ENCODE peak calls at places on chromosomes 5 and 9, in four cellular contexts. One of them, this sample, is unnamed.

GRCh38 chr9:124293712-124294504 is 36.2 kb downstream of the NEK6 start:
- DNase-seq in heart left ventricle: no peak
- DNase-seq in adrenal gland: no peak
- DNase-seq in mammary epithelial cell: no peak
- DNase-seq in this sample: no peak

GRCh38 chr5:112574566-112574965 is 155.5 kb upstream of the EPB41L4A start:
- DNase-seq in heart left ventricle: no peak
- DNase-seq in adrenal gland: no peak
- DNase-seq in mammary epithelial cell: no peak
- DNase-seq in this sample: no peak

GRCh38 chr5:151095341-151096000 is 14.6 kb upstream of the TNIP1 start:
- DNase-seq in heart left ventricle: peak; percentile 56
- DNase-seq in adrenal gland: peak; percentile 37
- DNase-seq in mammary epithelial cell: no peak
- DNase-seq in this sample: no peak

GRCh38 chr9:21788752-21789151 is 13.7 kb upstream of the MTAP start:
- DNase-seq in heart left ventricle: no peak
- DNase-seq in adrenal gland: no peak
- DNase-seq in mammary epithelial cell: no peak
- DNase-seq in this sample: no peak

GRCh38 chr9:134058716-134059115 is 9.1 kb downstream of the BRD3 start:
- DNase-seq in heart left ventricle: no peak
- DNase-seq in adrenal gland: peak; percentile 25
- DNase-seq in mammary epithelial cell: no peak
- DNase-seq in this sample: no peak

GRCh38 chr9:18747590-18747989 is 273.6 kb downstream of the ADAMTSL1 start:
- DNase-seq in heart left ventricle: no peak
- DNase-seq in adrenal gland: no peak
- DNase-seq in mammary epithelial cell: no peak
- DNase-seq in this sample: no peak

GRCh38 chr5:14534773-14535172 is 46.8 kb upstream of the OTULINL start:
- DNase-seq in heart left ventricle: no peak
- DNase-seq in adrenal gland: no peak
- DNase-seq in mammary epithelial cell: no peak
- DNase-seq in this sample: no peak

GRCh38 chr5:175468892-175469291 is 9.5 kb upstream of the SFXN1 start:
- DNase-seq in heart left ventricle: no peak
- DNase-seq in adrenal gland: no peak
- DNase-seq in mammary epithelial cell: no peak
- DNase-seq in this sample: no peak

GRCh38 chr5:136053336-136054121 is 24.7 kb downstream of the TGFBI start:
- DNase-seq in heart left ventricle: no peak
- DNase-seq in adrenal gland: no peak
- DNase-seq in mammary epithelial cell: peak; percentile 95
- DNase-seq in this sample: peak; percentile 92

GRCh38 chr5:149561848-149562247 is 10.6 kb upstream of the CSNK1A1 start:
- DNase-seq in heart left ventricle: no peak
- DNase-seq in adrenal gland: no peak
- DNase-seq in mammary epithelial cell: peak; percentile 92
- DNase-seq in this sample: peak; percentile 96

GRCh38 chr5:176822041-176822425 is 11.7 kb downstream of the UNC5A start:
- DNase-seq in heart left ventricle: no peak
- DNase-seq in adrenal gland: no peak
- DNase-seq in mammary epithelial cell: peak; percentile 87
- DNase-seq in this sample: no peak

GRCh38 chr9:19994296-19994695 is 205.5 kb upstream of the SLC24A2 start:
- DNase-seq in heart left ventricle: no peak
- DNase-seq in adrenal gland: no peak
- DNase-seq in mammary epithelial cell: peak; percentile 86
- DNase-seq in this sample: peak; percentile 91

GRCh38 chr5:16502866-16503265 is 37.3 kb upstream of the ZNF622 start:
- DNase-seq in heart left ventricle: no peak
- DNase-seq in adrenal gland: no peak
- DNase-seq in mammary epithelial cell: peak; percentile 33
- DNase-seq in this sample: peak; percentile 57

GRCh38 chr5:177403194-177403825 is 2.8 kb upstream of the PFN3 start:
- DNase-seq in heart left ventricle: no peak
- DNase-seq in adrenal gland: no peak
- DNase-seq in mammary epithelial cell: peak; percentile 19
- DNase-seq in this sample: no peak

GRCh38 chr5:164608507-164608906 is 1103.1 kb downstream of the MAT2B start:
- DNase-seq in heart left ventricle: no peak
- DNase-seq in adrenal gland: no peak
- DNase-seq in mammary epithelial cell: no peak
- DNase-seq in this sample: no peak

GRCh38 chr5:127089206-127089605 is 15.9 kb upstream of the C5orf63 start:
- DNase-seq in heart left ventricle: no peak
- DNase-seq in adrenal gland: no peak
- DNase-seq in mammary epithelial cell: no peak
- DNase-seq in this sample: no peak

GRCh38 chr5:56464935-56465756 is 232.0 kb upstream of the ANKRD55 start:
- DNase-seq in heart left ventricle: no peak
- DNase-seq in adrenal gland: no peak
- DNase-seq in mammary epithelial cell: no peak
- DNase-seq in this sample: no peak

GRCh38 chr9:72442212-72442607 is 77.2 kb upstream of the ZFAND5 start:
- DNase-seq in heart left ventricle: no peak
- DNase-seq in adrenal gland: no peak
- DNase-seq in mammary epithelial cell: peak; percentile 75
- DNase-seq in this sample: peak; percentile 86

GRCh38 chr9:95757026-95757425 is 118.5 kb upstream of the ERCC6L2 start:
- DNase-seq in heart left ventricle: no peak
- DNase-seq in adrenal gland: no peak
- DNase-seq in mammary epithelial cell: peak; percentile 41
- DNase-seq in this sample: no peak

GRCh38 chr5:10525124-10525495 is 38.8 kb upstream of the ANKRD33B start:
- DNase-seq in heart left ventricle: no peak
- DNase-seq in adrenal gland: no peak
- DNase-seq in mammary epithelial cell: no peak
- DNase-seq in this sample: no peak

GRCh38 chr5:10522224-10522611 is 41.7 kb upstream of the ANKRD33B start:
- DNase-seq in heart left ventricle: no peak
- DNase-seq in adrenal gland: no peak
- DNase-seq in mammary epithelial cell: no peak
- DNase-seq in this sample: no peak

GRCh38 chr5:10527281-10527950 is 36.5 kb upstream of the ANKRD33B start:
- DNase-seq in heart left ventricle: no peak
- DNase-seq in adrenal gland: no peak
- DNase-seq in mammary epithelial cell: no peak
- DNase-seq in this sample: no peak

GRCh38 chr5:10521466-10522223 is 42.2 kb upstream of the ANKRD33B start:
- DNase-seq in heart left ventricle: no peak
- DNase-seq in adrenal gland: no peak
- DNase-seq in mammary epithelial cell: no peak
- DNase-seq in this sample: no peak

GRCh38 chr5:10524376-10525123 is 39.3 kb upstream of the ANKRD33B start:
- DNase-seq in heart left ventricle: no peak
- DNase-seq in adrenal gland: no peak
- DNase-seq in mammary epithelial cell: no peak
- DNase-seq in this sample: no peak
- H3K4me3 ChIP-seq in heart left ventricle: no peak overlapping the region
- H3K4me3 ChIP-seq in adrenal gland: no peak overlapping the region
- H3K4me3 ChIP-seq in mammary epithelial cell: no peak overlapping the region
- H3K4me3 ChIP-seq in this sample: no peak overlapping the region

GRCh38 chr9:33223696-33224095 is 16.3 kb upstream of the SPINK4 start:
- DNase-seq in heart left ventricle: no peak
- DNase-seq in adrenal gland: no peak
- DNase-seq in mammary epithelial cell: no peak
- DNase-seq in this sample: no peak
- TF ChIP-seq CTCF in heart left ventricle: peak; percentile 13
- TF ChIP-seq CTCF in adrenal gland: no peak
- TF ChIP-seq CTCF in mammary epithelial cell: peak; percentile 28
- TF ChIP-seq CTCF in this sample: peak; percentile 36

DNA sequence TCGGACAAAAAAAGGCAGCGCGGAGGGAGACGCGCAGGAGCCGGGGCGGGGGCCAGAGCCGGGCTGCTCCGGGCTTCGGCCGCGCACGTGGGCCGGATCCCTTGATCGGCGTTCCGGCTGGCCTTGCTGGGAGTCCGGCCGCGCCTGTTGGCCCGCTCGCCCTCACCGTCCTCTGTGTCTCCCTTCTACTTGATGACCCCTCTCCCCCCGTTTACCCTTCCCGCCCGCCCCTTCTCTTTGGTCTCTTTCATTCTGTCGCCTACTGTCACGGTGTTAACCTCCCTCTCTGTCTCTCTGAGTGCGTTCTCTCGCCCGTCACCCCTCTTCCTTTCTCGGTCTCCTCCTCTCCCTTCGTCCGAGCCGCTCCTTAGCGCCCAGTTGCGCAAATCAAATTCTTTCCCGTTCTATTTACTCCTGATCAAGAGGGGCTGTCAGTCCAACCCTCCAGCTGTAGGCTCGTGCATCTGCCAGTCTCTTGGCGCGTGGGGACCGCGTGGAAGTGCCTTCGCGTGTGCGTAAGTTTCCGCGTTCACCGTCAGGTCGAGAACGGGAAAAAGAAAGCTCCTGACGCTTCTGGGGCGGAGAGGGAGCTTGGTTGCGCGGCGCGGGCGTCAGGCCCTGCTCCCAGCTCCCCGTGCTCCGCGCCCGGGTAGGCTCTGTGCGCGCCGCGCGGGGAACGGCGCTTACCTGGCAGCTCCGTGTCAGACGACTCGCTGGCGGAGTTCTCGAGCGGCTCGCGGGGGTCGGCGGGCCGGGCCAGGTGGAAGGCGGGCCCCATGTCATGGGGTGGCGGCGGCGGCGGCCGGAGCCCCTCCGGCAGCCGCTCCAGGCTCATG is 784 bp downstream of the PITX1 start:
- DNase-seq in heart left ventricle: no peak
- DNase-seq in adrenal gland: peak; percentile 37
- DNase-seq in mammary epithelial cell: peak; percentile 75
- DNase-seq in this sample: no peak
- H3K27me3 ChIP-seq in heart left ventricle: peaks cover 98% of the 10 kb centered on the region
- H3K27me3 ChIP-seq in adrenal gland: peaks cover 89% of the 10 kb centered on the region
- H3K27me3 ChIP-seq in mammary epithelial cell: peaks cover 19% of the 10 kb centered on the region
- H3K27me3 ChIP-seq in this sample: peaks cover 87% of the 10 kb centered on the region

GRCh38 chr5:131794596-131794995 is 2.2 kb downstream of the FNIP1 start:
- DNase-seq in heart left ventricle: no peak
- DNase-seq in adrenal gland: no peak
- DNase-seq in mammary epithelial cell: no peak
- DNase-seq in this sample: no peak
- H3K4me3 ChIP-seq in heart left ventricle: no peak overlapping the region
- H3K4me3 ChIP-seq in adrenal gland: peak overlapping the region; percentile 86
- H3K4me3 ChIP-seq in mammary epithelial cell: peak overlapping the region; percentile 97
- H3K4me3 ChIP-seq in this sample: no peak overlapping the region

GRCh38 chr9:136118367-136119258 is at the start of gene TMEM250:
- DNase-seq in heart left ventricle: peak; percentile 97
- DNase-seq in adrenal gland: peak; percentile 97
- DNase-seq in mammary epithelial cell: peak; percentile 96
- DNase-seq in this sample: peak; percentile 70
- TF ChIP-seq CTCF in heart left ventricle: no peak
- TF ChIP-seq CTCF in adrenal gland: no peak
- TF ChIP-seq CTCF in mammary epithelial cell: no peak
- TF ChIP-seq CTCF in this sample: no peak

GRCh38 chr5:180646963-180647305 is 2.5 kb downstream of the FLT4 start:
- DNase-seq in heart left ventricle: no peak
- DNase-seq in adrenal gland: no peak
- DNase-seq in mammary epithelial cell: no peak
- DNase-seq in this sample: no peak
- H3K27me3 ChIP-seq in heart left ventricle: peaks cover 41% of the 10 kb centered on the region
- H3K27me3 ChIP-seq in adrenal gland: peaks cover 16% of the 10 kb centered on the region
- H3K27me3 ChIP-seq in mammary epithelial cell: peaks cover 29% of the 10 kb centered on the region
- H3K27me3 ChIP-seq in this sample: peaks cover 50% of the 10 kb centered on the region

GRCh38 chr5:1151316-1151715 is 39.5 kb upstream of the SLC12A7 start:
- DNase-seq in heart left ventricle: no peak
- DNase-seq in adrenal gland: no peak
- DNase-seq in mammary epithelial cell: no peak
- DNase-seq in this sample: no peak

GRCh38 chr5:1150866-1151265 is 39.0 kb upstream of the SLC12A7 start:
- DNase-seq in heart left ventricle: no peak
- DNase-seq in adrenal gland: no peak
- DNase-seq in mammary epithelial cell: no peak
- DNase-seq in this sample: no peak

GRCh38 chr5:1152771-1153282 is 41.0 kb upstream of the SLC12A7 start:
- DNase-seq in heart left ventricle: no peak
- DNase-seq in adrenal gland: no peak
- DNase-seq in mammary epithelial cell: no peak
- DNase-seq in this sample: no peak

GRCh38 chr5:1153428-1153827 is 41.6 kb upstream of the SLC12A7 start:
- DNase-seq in heart left ventricle: no peak
- DNase-seq in adrenal gland: no peak
- DNase-seq in mammary epithelial cell: no peak
- DNase-seq in this sample: no peak

GRCh38 chr5:1152156-1152555 is 40.3 kb upstream of the SLC12A7 start:
- DNase-seq in heart left ventricle: no peak
- DNase-seq in adrenal gland: no peak
- DNase-seq in mammary epithelial cell: no peak
- DNase-seq in this sample: no peak
- H3K4me3 ChIP-seq in heart left ventricle: no peak overlapping the region
- H3K4me3 ChIP-seq in adrenal gland: no peak overlapping the region
- H3K4me3 ChIP-seq in mammary epithelial cell: no peak overlapping the region
- H3K4me3 ChIP-seq in this sample: no peak overlapping the region

GRCh38 chr9:36345103-36345846 is 54.8 kb downstream of the RNF38 start:
- DNase-seq in heart left ventricle: no peak
- DNase-seq in adrenal gland: no peak
- DNase-seq in mammary epithelial cell: no peak
- DNase-seq in this sample: no peak
- TF ChIP-seq CTCF in heart left ventricle: no peak
- TF ChIP-seq CTCF in adrenal gland: no peak
- TF ChIP-seq CTCF in mammary epithelial cell: peak; percentile 2
- TF ChIP-seq CTCF in this sample: no peak